ENCODE peak calls at places on chromosome 3, in eight cellular contexts. M, Z, K, X, U, E, D and Y are unnamed samples.

GRCh38 chr3:38647217-38647970 is 2.1 kb downstream of the SCN5A start:
- DNase-seq in U (peak), M (no peak), E (no peak), D (no peak), X (no peak), Z (no peak), K (no peak), Y (no peak)

GRCh38 chr3:71495708-71496472 is 87.6 kb downstream of the FOXP1 start:
- DNase-seq in Z (no peak), E (no peak), D (peak), U (peak), K (no peak), M (no peak), X (no peak), Y (no peak)

GRCh38 chr3:161275919-161276318 is 54.8 kb downstream of the NMD3 start:
- DNase-seq in D (peak), U (no peak), M (no peak), K (no peak), Z (no peak), X (no peak), E (no peak), Y (no peak)

GRCh38 chr3:27253831-27254230 is 115.4 kb downstream of the NEK10 start:
- DNase-seq in M (peak), E (no peak), K (no peak), U (peak), Z (no peak), D (peak), X (no peak), Y (peak)

GRCh38 chr3:57692404-57693191 is at the start of gene DENND6A:
- DNase-seq in U (peak), X (peak), K (peak), D (peak), M (peak), E (peak), Z (peak), Y (peak)

GRCh38 chr3:87997298-87997697 is 61.5 kb downstream of the CGGBP1 start:
- DNase-seq in U (no peak), E (no peak), X (no peak), K (peak), M (no peak), Z (peak), D (no peak), Y (peak)

GRCh38 chr3:33212406-33212805 is 6.2 kb downstream of the SUSD5 start:
- DNase-seq in M (no peak), U (no peak), D (no peak), K (no peak), E (no peak), X (no peak), Z (no peak), Y (no peak)

GRCh38 chr3:52373676-52374075 is 57.6 kb downstream of the DNAH1 start:
- DNase-seq in E (no peak), D (no peak), Z (no peak), X (no peak), K (no peak), M (no peak), U (no peak), Y (no peak)

GRCh38 chr3:50164056-50164455 is 8.9 kb downstream of the SEMA3F start:
- DNase-seq in Z (no peak), E (peak), X (no peak), K (no peak), U (no peak), D (no peak), M (peak), Y (no peak)

GRCh38 chr3:126014252-126014651 is 45.3 kb downstream of the ROPN1B start:
- DNase-seq in K (no peak), Z (no peak), E (no peak), M (no peak), U (no peak), X (no peak), D (no peak), Y (no peak)

GRCh38 chr3:33636125-33636855 is 81.8 kb downstream of the CLASP2 start:
- DNase-seq in K (no peak), E (no peak), Z (no peak), M (no peak), D (peak), U (no peak), X (peak), Y (no peak)

GRCh38 chr3:21310176-21310575 is 440.8 kb downstream of the ZNF385D start:
- DNase-seq in X (no peak), K (no peak), D (no peak), E (no peak), U (no peak), M (no peak), Z (no peak), Y (no peak)

GRCh38 chr3:121836069-121836468 is 1.1 kb downstream of the EAF2 start:
- DNase-seq in M (no peak), Z (no peak), E (no peak), D (no peak), K (no peak), X (no peak), U (no peak), Y (no peak)

GRCh38 chr3:14297305-14297704 is 105.1 kb upstream of the SLC6A6 start:
- DNase-seq in M (no peak), K (no peak), U (no peak), D (no peak), E (no peak), Z (no peak), X (no peak), Y (no peak)

GRCh38 chr3:135966349-135966695 is 794 bp downstream of the PPP2R3A start:
- DNase-seq in K (no peak), Z (no peak), U (no peak), D (peak), E (no peak), X (peak), M (no peak), Y (no peak)

GRCh38 chr3:76495216-76495615 is 544.7 kb upstream of the ROBO2 start:
- DNase-seq in K (no peak), Z (no peak), X (no peak), M (no peak), D (no peak), E (no peak), U (no peak), Y (no peak)

GRCh38 chr3:120274739-120275167 is 10.3 kb downstream of the GPR156 start:
- DNase-seq in Z (no peak), M (no peak), D (no peak), E (no peak), K (no peak), X (peak), U (no peak), Y (no peak)

GRCh38 chr3:27729325-27729724 is 7.2 kb upstream of the EOMES start:
- DNase-seq in E (no peak), X (no peak), Z (no peak), D (no peak), K (no peak), U (peak), M (no peak), Y (no peak)

GRCh38 chr3:151673974-151674373 is 59.8 kb upstream of the AADACL2 start:
- DNase-seq in M (no peak), X (no peak), E (no peak), Z (no peak), K (no peak), D (no peak), U (no peak), Y (no peak)

GRCh38 chr3:30680789-30681188 is 74.4 kb downstream of the TGFBR2 start:
- DNase-seq in Z (no peak), D (no peak), E (no peak), X (no peak), U (peak), M (peak), K (no peak), Y (no peak)

GRCh38 chr3:54874816-54875556 is 52.9 kb downstream of the LRTM1 start:
- DNase-seq in X (no peak), M (no peak), U (no peak), E (no peak), Z (no peak), K (no peak), D (peak), Y (no peak)

GRCh38 chr3:52088445-52089367 is 32.3 kb upstream of the DUSP7 start:
- DNase-seq in M (no peak), D (no peak), K (no peak), E (no peak), Z (no peak), X (no peak), U (no peak), Y (no peak)

GRCh38 chr3:143786229-143787199 is 61.8 kb downstream of the SLC9A9 start:
- DNase-seq in K (no peak), U (no peak), D (no peak), Z (no peak), M (no peak), X (no peak), E (peak), Y (no peak)

GRCh38 chr3:181868576-181868975 is 156.9 kb downstream of the SOX2 start:
- DNase-seq in M (no peak), E (no peak), K (no peak), D (no peak), Z (no peak), X (no peak), U (peak), Y (no peak)

GRCh38 chr3:39471652-39472051 is 4.2 kb downstream of the MOBP start:
- DNase-seq in X (no peak), M (no peak), K (no peak), D (no peak), Z (no peak), E (no peak), U (no peak), Y (no peak)

GRCh38 chr3:176967525-176967924 is 229.8 kb downstream of the TBL1XR1 start:
- DNase-seq in M (no peak), X (no peak), K (no peak), Z (no peak), U (no peak), E (no peak), D (no peak), Y (no peak)

GRCh38 chr3:100207886-100208285 is 52.9 kb upstream of the TBC1D23 start:
- DNase-seq in X (no peak), E (no peak), M (no peak), U (no peak), D (no peak), Z (no peak), K (no peak), Y (no peak)

GRCh38 chr3:141129049-141130038 is 78.2 kb downstream of the SPSB4 start:
- DNase-seq in K (no peak), Z (no peak), D (peak), U (no peak), E (no peak), X (peak), M (peak), Y (no peak)

GRCh38 chr3:161265916-161266571 is 44.9 kb downstream of the NMD3 start:
- DNase-seq in M (no peak), E (no peak), D (no peak), X (no peak), U (no peak), Z (no peak), K (no peak), Y (no peak)

GRCh38 chr3:56919137-56919796 is 117.5 kb upstream of the ARHGEF3 start:
- DNase-seq in Z (no peak), K (no peak), D (no peak), E (no peak), U (no peak), X (no peak), M (no peak), Y (no peak)